ENCODE peak calls at places on chromosomes 11 and 22, in six cellular contexts. I is GM23248, J is GM12878, R is fibroblast of mammary gland, W is brain microvascular endothelial cell, Q is psoas muscle. Z is an unnamed sample.

GRCh38 chr11:133681901-133682300 is 149.6 kb upstream of the OPCML start:
- DNase-seq in I (no peak), J (no peak), R (no peak), W (no peak), Q (no peak), Z (no peak)

GRCh38 chr11:71432761-71433647 is 15.2 kb downstream of the DHCR7 start:
- DNase-seq in I (no peak), J (no peak), R (no peak), W (no peak), Q (no peak), Z (no peak)

GRCh38 chr11:119258180-119258579 is 52.0 kb downstream of the CBL start:
- DNase-seq in I (no peak), J (no peak), R (no peak), W (no peak), Q (no peak), Z (no peak)

GRCh38 chr11:63915961-63916836 is 765 bp downstream of the RCOR2 start:
- DNase-seq in I (peak), J (no peak), R (no peak), W (no peak), Q (peak), Z (peak)

GRCh38 chr22:45934659-45935341 is 42.2 kb downstream of the WNT7B start:
- DNase-seq in I (peak), J (no peak), R (peak), W (peak), Q (no peak), Z (no peak)

GRCh38 chr11:23041104-23041503 is 180.8 kb upstream of the CCDC179 start:
- DNase-seq in I (no peak), J (no peak), R (no peak), W (no peak), Q (no peak), Z (no peak)

GRCh38 chr11:8296872-8297271 is 33.2 kb upstream of the LMO1 start:
- DNase-seq in I (no peak), J (no peak), R (peak), W (no peak), Q (no peak), Z (no peak)

GRCh38 chr11:77065878-77066228 is 918 bp upstream of the CAPN5 start:
- DNase-seq in I (peak), J (no peak), R (peak), W (peak), Q (peak), Z (peak)

GRCh38 chr11:2531987-2532703 is 87.3 kb downstream of the KCNQ1 start:
- DNase-seq in I (no peak), J (no peak), R (no peak), W (no peak), Q (peak), Z (peak)

GRCh38 chr22:37260939-37261338 is 16.9 kb upstream of the RAC2 start:
- DNase-seq in I (peak), J (no peak), R (peak), W (peak), Q (peak), Z (peak)

GRCh38 chr11:3833461-3833860 is 7.3 kb downstream of the RHOG start:
- DNase-seq in I (no peak), J (no peak), R (no peak), W (no peak), Q (no peak), Z (no peak)

GRCh38 chr11:114154271-114155047 is 94.9 kb downstream of the ZBTB16 start:
- DNase-seq in I (peak), J (no peak), R (peak), W (no peak), Q (peak), Z (peak)

GRCh38 chr22:36036167-36036624 is 7.6 kb upstream of the RBFOX2 start:
- DNase-seq in I (no peak), J (no peak), R (no peak), W (no peak), Q (no peak), Z (no peak)

GRCh38 chr22:34067031-34067430 is 146.8 kb upstream of the LARGE1 start:
- DNase-seq in I (no peak), J (no peak), R (no peak), W (no peak), Q (no peak), Z (no peak)

GRCh38 chr11:36412781-36413383 is 97.2 kb downstream of the TRAF6 start:
- DNase-seq in I (peak), J (no peak), R (no peak), W (peak), Q (no peak), Z (no peak)

GRCh38 chr22:36417281-36417686 is 29.5 kb upstream of the MYH9 start:
- DNase-seq in I (peak), J (no peak), R (peak), W (no peak), Q (no peak), Z (no peak)

GRCh38 chr11:22343411-22344032 is 5.3 kb downstream of the SLC17A6 start:
- DNase-seq in I (no peak), J (no peak), R (no peak), W (no peak), Q (no peak), Z (no peak)

GRCh38 chr11:76167590-76167989 is 38.7 kb downstream of the WNT11 start:
- DNase-seq in I (peak), J (no peak), R (peak), W (no peak), Q (no peak), Z (no peak)

GRCh38 chr11:134401825-134402809 is 9.9 kb downstream of the B3GAT1 start:
- DNase-seq in I (no peak), J (no peak), R (no peak), W (no peak), Q (no peak), Z (no peak)

GRCh38 chr22:16568425-16568758 is 24.2 kb downstream of the CCT8L2 start:
- DNase-seq in I (no peak), J (no peak), R (no peak), W (no peak), Q (no peak), Z (no peak)

GRCh38 chr11:117201906-117202305 is 2.7 kb downstream of the TAGLN start:
- DNase-seq in I (peak), J (no peak), R (peak), W (no peak), Q (no peak), Z (no peak)

GRCh38 chr11:128901655-128902514 is 10.7 kb downstream of the KCNJ5 start:
- DNase-seq in I (no peak), J (no peak), R (no peak), W (no peak), Q (no peak), Z (no peak)

GRCh38 chr11:38448284-38448683 is 1850.2 kb upstream of the RAG2 start:
- DNase-seq in I (no peak), J (no peak), R (peak), W (no peak), Q (no peak), Z (peak)

GRCh38 chr11:34302046-34302921 is 55.5 kb downstream of the ABTB2 start:
- DNase-seq in I (peak), J (peak), R (peak), W (peak), Q (no peak), Z (no peak)

GRCh38 chr11:20477418-20478090 is 90.0 kb downstream of the PRMT3 start:
- DNase-seq in I (no peak), J (no peak), R (no peak), W (no peak), Q (no peak), Z (no peak)

GRCh38 chr11:127816959-127817358 is 770.4 kb downstream of the ETS1 start:
- DNase-seq in I (peak), J (no peak), R (no peak), W (no peak), Q (no peak), Z (no peak)

GRCh38 chr11:95091663-95092062 is 2.0 kb downstream of the ENDOD1 start:
- DNase-seq in I (no peak), J (no peak), R (no peak), W (no peak), Q (no peak), Z (no peak)

GRCh38 chr22:44454113-44454769 is 43.8 kb downstream of the RTL6 start:
- DNase-seq in I (no peak), J (no peak), R (no peak), W (no peak), Q (no peak), Z (no peak)

DNA sequence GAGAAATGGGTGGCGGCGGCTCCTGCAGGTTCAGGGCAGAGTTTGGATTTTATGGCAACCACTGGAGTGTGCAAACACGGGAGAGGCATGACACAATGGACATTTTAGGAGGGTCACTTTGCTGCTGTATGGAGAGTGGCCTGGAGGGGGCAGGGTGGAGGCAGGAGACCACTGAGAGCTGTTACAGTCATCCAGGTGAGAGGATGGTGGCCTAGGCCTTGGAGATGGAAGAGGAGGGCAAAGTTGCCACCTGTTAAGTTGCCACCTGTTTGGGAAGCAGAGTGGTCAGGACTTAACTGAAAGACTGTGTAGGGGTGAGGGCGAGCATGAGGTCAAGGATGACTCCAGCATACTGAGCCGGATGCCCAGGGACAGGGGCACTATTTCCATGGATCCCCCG is 2.3 kb upstream of the RAD9A start:
- DNase-seq in I (peak), J (no peak), R (no peak), W (no peak), Q (no peak), Z (no peak)
- H3K4me3 ChIP-seq in I (no peak), J (no peak), R (no peak), W (no peak), Q (no peak), Z (no peak)

DNA sequence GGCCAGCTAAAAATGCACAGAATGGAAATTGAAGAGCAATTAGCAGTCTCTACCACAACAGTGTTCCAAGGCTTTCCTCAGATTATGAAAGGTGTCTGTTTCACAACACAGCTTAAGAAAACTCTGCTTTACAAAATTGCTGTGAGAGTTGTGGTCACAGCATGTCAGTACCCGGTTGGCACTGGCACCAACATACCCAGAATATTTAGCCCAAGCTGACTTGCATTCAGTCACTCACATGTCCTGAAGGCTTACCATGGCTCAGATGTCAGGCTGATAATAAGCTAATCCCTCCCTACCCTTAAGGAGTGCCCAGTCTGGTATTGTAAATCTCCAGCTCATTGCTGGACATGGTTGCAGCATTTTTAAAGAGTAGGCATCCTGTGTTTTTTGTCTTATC is 14.9 kb downstream of the NCR3LG1 start:
- DNase-seq in I (no peak), J (no peak), R (no peak), W (no peak), Q (no peak), Z (no peak)
- H3K4me3 ChIP-seq in I (no peak), J (no peak), R (no peak), W (no peak), Q (no peak), Z (no peak)

GRCh38 chr11:73055655-73056354 is 86.3 kb downstream of the FCHSD2 start:
- DNase-seq in I (no peak), J (no peak), R (no peak), W (no peak), Q (no peak), Z (no peak)
- H3K4me3 ChIP-seq in I (no peak), J (no peak), R (no peak), W (no peak), Q (no peak), Z (no peak)

GRCh38 chr22:19766235-19766505 is 5.6 kb downstream of the TBX1 start:
- DNase-seq in I (no peak), J (no peak), R (no peak), W (no peak), Q (peak), Z (no peak)
- H3K4me3 ChIP-seq in I (peak), J (no peak), R (no peak), W (no peak), Q (peak), Z (no peak)

GRCh38 chr22:24423519-24424000 is 3.8 kb upstream of the ADORA2A start:
- DNase-seq in I (peak), J (no peak), R (no peak), W (no peak), Q (peak), Z (peak)

GRCh38 chr22:24422078-24422665 is 5.2 kb upstream of the ADORA2A start:
- DNase-seq in I (no peak), J (no peak), R (no peak), W (no peak), Q (no peak), Z (no peak)

GRCh38 chr22:24424901-24425775 is 2.3 kb upstream of the ADORA2A start:
- DNase-seq in I (no peak), J (no peak), R (no peak), W (no peak), Q (peak), Z (no peak)

GRCh38 chr22:24426436-24426835 is 963 bp upstream of the ADORA2A start:
- DNase-seq in I (no peak), J (no peak), R (no peak), W (no peak), Q (peak), Z (no peak)

GRCh38 chr22:24424001-24424900 is 3.1 kb upstream of the ADORA2A start:
- DNase-seq in I (peak), J (no peak), R (no peak), W (no peak), Q (peak), Z (no peak)
- H3K4me3 ChIP-seq in I (peak), J (peak), R (peak), W (peak), Q (peak), Z (peak)

DNA sequence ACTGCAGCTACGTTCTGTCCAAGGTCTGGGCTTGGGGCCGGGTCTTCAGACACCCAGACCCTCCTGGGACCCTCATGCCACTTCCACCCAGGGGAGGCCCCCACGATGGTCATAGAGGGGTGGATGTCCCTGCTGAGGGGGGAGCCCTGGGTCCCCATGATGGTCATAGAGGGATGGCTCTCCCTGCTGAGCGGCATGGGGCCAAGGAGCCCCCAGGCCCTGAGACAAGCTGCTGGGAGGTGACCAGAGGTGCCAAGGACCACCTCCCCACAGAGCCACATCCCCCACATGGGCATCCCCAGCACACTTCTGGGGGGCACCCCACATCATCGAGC is 7.2 kb downstream of the MUC5B start:
- DNase-seq in I (no peak), J (no peak), R (no peak), W (no peak), Q (peak), Z (no peak)
- H3K4me3 ChIP-seq in I (no peak), J (no peak), R (no peak), W (no peak), Q (no peak), Z (no peak)

GRCh38 chr22:29205260-29205597 is 467 bp upstream of the EMID1 start:
- DNase-seq in I (no peak), J (no peak), R (no peak), W (no peak), Q (no peak), Z (no peak)

GRCh38 chr22:29204617-29205183 is 996 bp upstream of the EMID1 start:
- DNase-seq in I (no peak), J (no peak), R (no peak), W (no peak), Q (no peak), Z (no peak)

GRCh38 chr22:29206372-29207230 is 905 bp downstream of the EMID1 start:
- DNase-seq in I (no peak), J (no peak), R (no peak), W (no peak), Q (no peak), Z (no peak)

GRCh38 chr22:29207231-29207550 is 1.5 kb downstream of the EMID1 start:
- DNase-seq in I (no peak), J (no peak), R (no peak), W (no peak), Q (no peak), Z (no peak)

GRCh38 chr22:29205598-29206371 is at the start of gene EMID1:
- DNase-seq in I (peak), J (no peak), R (peak), W (no peak), Q (no peak), Z (peak)
- H3K4me3 ChIP-seq in I (peak), J (peak), R (no peak), W (peak), Q (peak), Z (peak)

GRCh38 chr22:20553947-20554741 is 46.7 kb downstream of the MED15 start:
- DNase-seq in I (no peak), J (no peak), R (no peak), W (no peak), Q (peak), Z (no peak)

GRCh38 chr22:20550851-20551744 is 43.7 kb downstream of the MED15 start:
- DNase-seq in I (peak), J (peak), R (peak), W (peak), Q (no peak), Z (peak)

GRCh38 chr22:20552913-20553401 is 45.5 kb downstream of the MED15 start:
- DNase-seq in I (no peak), J (no peak), R (peak), W (peak), Q (peak), Z (peak)

GRCh38 chr22:20551805-20552449 is 44.5 kb downstream of the MED15 start:
- DNase-seq in I (peak), J (no peak), R (no peak), W (no peak), Q (peak), Z (no peak)

DNA sequence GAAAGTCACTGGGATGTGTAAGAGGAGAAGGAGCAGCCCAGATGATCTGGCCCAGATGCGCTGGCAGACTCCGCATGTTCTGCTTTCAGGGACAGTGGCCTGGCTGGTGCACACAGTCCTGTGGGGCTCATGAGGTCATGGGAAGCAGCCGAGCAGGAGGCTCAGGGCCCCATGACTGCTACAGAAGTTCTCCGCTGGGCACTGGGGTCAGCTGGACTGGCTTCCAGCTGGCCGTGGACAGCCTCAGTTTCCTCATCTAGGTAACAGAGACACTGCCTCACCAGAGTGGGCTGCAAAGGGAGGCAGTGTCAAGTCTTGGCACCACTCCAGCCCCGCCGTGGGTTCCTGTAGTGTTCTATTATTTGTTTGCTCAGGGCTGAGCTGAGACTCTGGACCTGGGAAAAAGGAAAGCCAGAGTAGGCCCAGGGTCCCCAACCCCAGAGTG is 45.1 kb downstream of the MED15 start:
- DNase-seq in I (peak), J (no peak), R (peak), W (peak), Q (peak), Z (peak)
- H3K4me3 ChIP-seq in I (no peak), J (no peak), R (no peak), W (no peak), Q (peak), Z (no peak)

Z was measured in ovary.